ENCODE peak calls at places on chromosomes 6 and 20, in six cellular contexts. M is brain microvascular endothelial cell; E is AG09309; G is CD8-positive, alpha-beta T cell; U is GM12865; Z is AG10803. B is an unnamed sample.

GRCh38 chr6:37807656-37808055 is 11.9 kb upstream of the ZFAND3 start:
- DNase-seq in M (no peak), E (no peak), G (no peak), U (no peak), Z (peak; percentile 24), B (no peak)

GRCh38 chr6:36104836-36105235 is 25.5 kb upstream of the MAPK13 start:
- DNase-seq in M (no peak), E (no peak), G (no peak), U (no peak), Z (peak; percentile 56), B (peak; percentile 10)

GRCh38 chr20:44848254-44849015 is 37.1 kb upstream of the YWHAB start:
- DNase-seq in M (no peak), E (no peak), G (no peak), U (no peak), Z (no peak), B (no peak)

GRCh38 chr20:51898788-51899187 is 96.5 kb upstream of the SALL4 start:
- DNase-seq in M (no peak), E (no peak), G (no peak), U (no peak), Z (no peak), B (no peak)

GRCh38 chr20:20699144-20699543 is 13.3 kb downstream of the RALGAPA2 start:
- DNase-seq in M (no peak), E (no peak), G (no peak), U (no peak), Z (no peak), B (no peak)

GRCh38 chr6:70725817-70726413 is 58.2 kb downstream of the SMAP1 start:
- DNase-seq in M (no peak), E (no peak), G (no peak), U (no peak), Z (peak; percentile 57), B (peak; percentile 10)

GRCh38 chr6:12286381-12287132 is 3.6 kb upstream of the EDN1 start:
- DNase-seq in M (no peak), E (peak; percentile 85), G (no peak), U (no peak), Z (peak; percentile 88), B (peak; percentile 65)

GRCh38 chr6:157615411-157615763 is 207.7 kb upstream of the SNX9 start:
- DNase-seq in M (no peak), E (no peak), G (no peak), U (no peak), Z (peak; percentile 18), B (no peak)

GRCh38 chr6:84522135-84522535 is 242.3 kb downstream of the TBX18 start:
- DNase-seq in M (peak; percentile 94), E (peak; percentile 59), G (no peak), U (no peak), Z (peak; percentile 79), B (peak; percentile 36)

GRCh38 chr6:75130784-75131183 is 75.1 kb downstream of the COL12A1 start:
- DNase-seq in M (no peak), E (peak; percentile 64), G (no peak), U (no peak), Z (peak; percentile 80), B (no peak)

GRCh38 chr6:121645100-121645745 is 209.8 kb downstream of the GJA1 start:
- DNase-seq in M (peak; percentile 63), E (no peak), G (no peak), U (no peak), Z (peak; percentile 44), B (no peak)

GRCh38 chr6:107554326-107554725 is 64.4 kb downstream of the SOBP start:
- DNase-seq in M (no peak), E (no peak), G (no peak), U (no peak), Z (no peak), B (no peak)

GRCh38 chr6:143015300-143015706 is 45.4 kb upstream of the AIG1 start:
- DNase-seq in M (no peak), E (no peak), G (no peak), U (peak; percentile 51), Z (no peak), B (no peak)

GRCh38 chr6:28322661-28323060 is 13.3 kb downstream of the ZSCAN31 start:
- DNase-seq in M (no peak), E (no peak), G (no peak), U (no peak), Z (no peak), B (no peak)

GRCh38 chr6:17313971-17314370 is 32.8 kb downstream of the RBM24 start:
- DNase-seq in M (no peak), E (no peak), G (no peak), U (no peak), Z (no peak), B (no peak)

GRCh38 chr6:53309059-53309896 is 39.5 kb downstream of the ELOVL5 start:
- DNase-seq in M (no peak), E (no peak), G (peak; percentile 33), U (peak; percentile 81), Z (peak; percentile 91), B (peak; percentile 41)

GRCh38 chr20:11323821-11324220 is 593.9 kb upstream of the BTBD3 start:
- DNase-seq in M (no peak), E (no peak), G (no peak), U (no peak), Z (peak; percentile 73), B (peak; percentile 14)

GRCh38 chr20:47620808-47621805 is 119.4 kb downstream of the NCOA3 start:
- DNase-seq in M (peak; percentile 42), E (peak; percentile 41), G (no peak), U (peak; percentile 70), Z (peak; percentile 72), B (no peak)

GRCh38 chr6:72182337-72183246 is 296.2 kb downstream of the RIMS1 start:
- DNase-seq in M (peak; percentile 6), E (no peak), G (no peak), U (peak; percentile 24), Z (peak; percentile 12), B (no peak)

GRCh38 chr20:39890697-39891096 is 798.3 kb downstream of the MAFB start:
- DNase-seq in M (no peak), E (no peak), G (no peak), U (no peak), Z (no peak), B (no peak)

GRCh38 chr20:24093666-24094065 is 105.1 kb upstream of the GGTLC1 start:
- DNase-seq in M (no peak), E (no peak), G (no peak), U (no peak), Z (no peak), B (no peak)
- H3K4me3 ChIP-seq in M (no peak overlapping the region), E (no peak overlapping the region), G (no peak overlapping the region), U (no peak overlapping the region), Z (no peak overlapping the region), B (no peak overlapping the region)

GRCh38 chr6:112188906-112189305 is 65.5 kb downstream of the LAMA4 start:
- DNase-seq in M (peak; percentile 55), E (peak; percentile 43), G (no peak), U (no peak), Z (peak; percentile 78), B (peak; percentile 21)
- TF ChIP-seq CTCF in M (peak; percentile 6), E (no peak), G (no peak), U (no peak), Z (no peak), B (no peak)

GRCh38 chr20:31740656-31741323 is 1.7 kb downstream of the TPX2 start:
- DNase-seq in M (no peak), E (no peak), G (no peak), U (no peak), Z (no peak), B (no peak)
- H3K4me3 ChIP-seq in M (peak overlapping the region; percentile 99), E (peak overlapping the region; percentile 67), G (no peak overlapping the region), U (peak overlapping the region; percentile 78), Z (peak overlapping the region; percentile 95), B (peak overlapping the region; percentile 97)

GRCh38 chr6:90691823-90692222 is 105.0 kb upstream of the MAP3K7 start:
- DNase-seq in M (no peak), E (no peak), G (no peak), U (no peak), Z (no peak), B (no peak)
- TF ChIP-seq CTCF in M (no peak), E (peak; percentile 9), G (no peak), U (peak; percentile 24), Z (no peak), B (no peak)

GRCh38 chr6:119071576-119071975 is 6.9 kb downstream of the FAM184A start:
- DNase-seq in M (no peak), E (no peak), G (no peak), U (no peak), Z (no peak), B (no peak)
- H3K4me3 ChIP-seq in M (no peak overlapping the region), E (no peak overlapping the region), G (no peak overlapping the region), U (no peak overlapping the region), Z (no peak overlapping the region), B (no peak overlapping the region)

DNA sequence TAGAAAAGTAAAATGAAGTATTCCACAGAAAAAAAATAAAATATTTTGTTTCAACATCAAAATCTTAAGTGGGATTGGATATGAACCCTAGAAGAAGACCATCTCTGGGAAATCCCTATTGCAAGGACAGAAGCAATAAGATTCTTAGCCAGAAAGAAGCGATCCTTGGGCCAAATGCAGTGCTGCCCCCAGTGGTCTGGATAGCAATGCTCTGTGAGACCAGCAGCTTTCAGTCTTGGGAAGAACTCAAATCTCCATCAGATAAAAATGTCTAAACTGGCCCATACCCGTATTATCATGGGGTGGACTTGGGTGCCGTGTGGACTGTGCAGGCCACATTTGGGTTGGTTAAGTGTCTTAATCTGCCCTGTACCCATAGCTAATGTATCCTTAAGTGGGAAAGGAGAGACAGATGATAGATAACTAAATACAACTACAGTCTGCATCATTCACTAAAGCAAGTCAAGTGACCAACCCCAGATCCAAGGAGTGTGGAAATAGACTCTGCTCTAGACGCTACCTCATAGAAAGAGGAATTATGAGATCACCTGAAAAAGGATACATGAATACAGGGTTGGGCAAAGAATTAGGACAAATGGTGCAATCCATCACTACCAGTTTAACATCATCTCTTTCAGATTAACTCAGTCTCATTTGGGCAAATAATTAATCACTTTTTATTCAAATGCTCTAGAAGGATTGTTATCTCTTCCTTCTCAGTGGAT is 38.9 kb upstream of the SNAP25 start:
- DNase-seq in M (peak; percentile 20), E (no peak), G (no peak), U (no peak), Z (no peak), B (no peak)
- TF ChIP-seq CTCF in M (peak; percentile 83), E (peak; percentile 48), G (no peak), U (peak; percentile 24), Z (peak; percentile 44), B (peak; percentile 26)